ENCODE peak calls at places on chromosomes 4 and X, in four cellular contexts. One of them, this sample, is unnamed.

GRCh38 chr4:11130195-11130975 is 298.3 kb downstream of the HS3ST1 start:
- DNase-seq in HCT116: no peak
- DNase-seq in PC-3: peak; percentile 51
- DNase-seq in IMR-90: peak; percentile 8
- DNase-seq in this sample: no peak

GRCh38 chrX:46840946-46841740 is 4.3 kb downstream of the RP2 start:
- DNase-seq in HCT116: no peak
- DNase-seq in PC-3: no peak
- DNase-seq in IMR-90: no peak
- DNase-seq in this sample: peak; percentile 22

GRCh38 chr4:57492479-57492878 is 382.3 kb upstream of the IGFBP7 start:
- DNase-seq in HCT116: no peak
- DNase-seq in PC-3: no peak
- DNase-seq in IMR-90: no peak
- DNase-seq in this sample: no peak

GRCh38 chr4:101019941-101020401 is 327.4 kb downstream of the PPP3CA start:
- DNase-seq in HCT116: peak; percentile 90
- DNase-seq in PC-3: peak; percentile 70
- DNase-seq in IMR-90: peak; percentile 14
- DNase-seq in this sample: no peak

GRCh38 chr4:1409806-1410425 is 3.7 kb upstream of the NKX1-1 start:
- DNase-seq in HCT116: no peak
- DNase-seq in PC-3: no peak
- DNase-seq in IMR-90: no peak
- DNase-seq in this sample: no peak

GRCh38 chr4:56986952-56987351 is 8.3 kb downstream of the POLR2B start:
- DNase-seq in HCT116: no peak
- DNase-seq in PC-3: no peak
- DNase-seq in IMR-90: no peak
- DNase-seq in this sample: no peak

GRCh38 chr4:118173956-118174355 is 139.7 kb downstream of the NDST3 start:
- DNase-seq in HCT116: no peak
- DNase-seq in PC-3: peak; percentile 4
- DNase-seq in IMR-90: peak; percentile 96
- DNase-seq in this sample: no peak

GRCh38 chrX:124476562-124476961 is 130.2 kb downstream of the SH2D1A start:
- DNase-seq in HCT116: no peak
- DNase-seq in PC-3: no peak
- DNase-seq in IMR-90: no peak
- DNase-seq in this sample: no peak

DNA sequence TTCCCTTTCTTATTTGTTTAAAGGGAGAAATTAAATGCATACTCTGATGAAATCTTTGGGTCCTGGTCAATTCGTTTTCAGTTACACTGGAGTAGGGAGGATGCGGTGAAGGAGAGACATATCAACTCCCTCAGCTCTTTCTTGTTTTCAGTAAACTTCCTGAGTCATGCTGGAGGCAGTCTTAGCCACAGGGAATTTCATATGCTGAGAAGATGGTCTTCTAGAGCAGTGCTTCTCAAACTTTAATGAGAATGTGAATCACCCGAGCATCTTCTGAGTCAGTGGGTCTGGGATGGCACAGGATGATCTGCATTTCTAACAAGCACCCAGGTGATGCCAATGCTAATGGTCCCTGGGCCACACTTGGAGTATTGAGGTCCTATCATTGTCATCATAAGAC is 214.5 kb downstream of the KIT start:
- DNase-seq in HCT116: no peak
- DNase-seq in PC-3: peak; percentile 43
- DNase-seq in IMR-90: peak; percentile 35
- DNase-seq in this sample: no peak
- H3K27ac ChIP-seq in HCT116: no peak overlapping the region
- H3K27ac ChIP-seq in PC-3: no peak overlapping the region
- H3K27ac ChIP-seq in IMR-90: no peak overlapping the region
- H3K27ac ChIP-seq in this sample: no peak overlapping the region

DNA sequence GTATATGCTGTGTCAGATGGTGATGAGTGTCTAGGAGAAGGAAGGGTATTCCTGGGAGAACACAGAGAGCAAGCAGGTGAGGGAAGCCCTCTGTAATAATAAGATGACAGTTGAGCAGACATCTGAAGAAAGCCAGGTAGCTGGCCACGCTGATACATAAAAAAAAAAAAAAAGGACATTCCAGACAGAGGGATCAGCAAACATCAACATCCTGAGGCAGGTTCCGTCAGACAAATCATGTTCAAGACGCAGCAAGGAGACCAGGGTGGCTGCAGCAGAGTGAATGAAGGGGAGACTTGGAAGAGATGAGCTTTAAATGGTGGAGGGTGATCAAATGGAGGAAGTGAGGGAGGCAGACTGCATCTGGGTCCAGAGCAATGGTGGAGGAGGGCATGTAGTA is 97.6 kb upstream of the ANXA3 start:
- DNase-seq in HCT116: no peak
- DNase-seq in PC-3: no peak
- DNase-seq in IMR-90: no peak
- DNase-seq in this sample: no peak
- H3K36me3 ChIP-seq in HCT116: no peaks in the 10 kb centered on the region
- H3K36me3 ChIP-seq in PC-3: no peaks in the 10 kb centered on the region
- H3K36me3 ChIP-seq in IMR-90: no peaks in the 10 kb centered on the region
- H3K36me3 ChIP-seq in this sample: no peaks in the 10 kb centered on the region

DNA sequence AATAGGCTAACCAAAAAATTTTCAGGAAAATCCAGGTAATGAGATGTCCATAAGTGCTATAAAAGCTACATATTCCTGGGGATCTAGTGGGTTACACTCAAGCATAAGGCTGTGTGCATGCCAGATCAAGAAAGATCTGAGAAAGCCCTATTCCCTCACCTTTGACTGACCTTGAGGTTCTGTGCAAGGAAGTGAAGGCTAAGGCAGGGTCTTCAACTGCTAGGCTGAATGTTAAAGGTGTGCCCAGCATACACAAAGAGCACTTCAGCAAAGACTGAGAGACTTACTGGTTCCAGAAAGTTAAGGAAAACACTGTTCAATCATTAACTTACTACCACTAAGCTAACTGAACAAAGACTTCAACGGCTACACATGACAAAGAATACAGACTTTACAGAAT is 269.7 kb downstream of the GPC3 start:
- DNase-seq in HCT116: no peak
- DNase-seq in PC-3: no peak
- DNase-seq in IMR-90: no peak
- DNase-seq in this sample: no peak
- H3K27ac ChIP-seq in HCT116: no peak overlapping the region
- H3K27ac ChIP-seq in PC-3: no peak overlapping the region
- H3K27ac ChIP-seq in IMR-90: no peak overlapping the region
- H3K27ac ChIP-seq in this sample: no peak overlapping the region

DNA sequence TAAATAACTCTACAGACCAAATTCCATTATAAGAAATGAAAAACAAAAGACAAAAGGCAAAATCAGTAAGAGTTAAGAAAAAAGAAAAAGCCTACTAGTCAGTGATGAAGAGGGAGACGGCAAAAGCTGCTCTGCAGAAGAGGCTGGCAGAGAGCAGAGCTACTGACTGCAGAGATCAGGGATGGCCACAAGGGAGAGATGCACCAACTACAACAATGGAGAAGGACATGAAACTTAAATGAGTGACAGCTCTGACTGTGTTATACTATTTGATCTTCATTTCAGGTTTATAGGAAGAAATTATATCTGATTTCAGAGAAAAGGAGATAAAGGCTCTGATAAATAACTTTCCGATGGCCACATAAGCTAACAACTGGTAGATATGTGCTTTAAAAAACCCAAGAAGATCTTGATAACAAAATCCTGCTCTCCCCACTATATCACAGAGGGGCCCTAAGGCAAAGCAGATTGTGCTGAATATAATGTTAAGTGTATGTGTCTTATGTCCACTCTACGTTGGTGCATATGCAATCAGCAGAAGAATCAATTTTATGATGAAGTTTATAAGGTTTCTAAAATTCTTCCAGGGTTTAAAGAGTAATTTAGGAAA is 58.4 kb upstream of the COX18 start:
- DNase-seq in HCT116: no peak
- DNase-seq in PC-3: peak; percentile 28
- DNase-seq in IMR-90: peak; percentile 5
- DNase-seq in this sample: no peak
- H3K36me3 ChIP-seq in HCT116: peaks cover 26% of the 10 kb centered on the region
- H3K36me3 ChIP-seq in PC-3: peaks cover 47% of the 10 kb centered on the region
- H3K36me3 ChIP-seq in IMR-90: peaks cover 23% of the 10 kb centered on the region
- H3K36me3 ChIP-seq in this sample: peaks cover 7% of the 10 kb centered on the region

GRCh38 chr4:108649863-108650211 is 562 bp upstream of the OSTC start:
- DNase-seq in HCT116: no peak
- DNase-seq in PC-3: no peak
- DNase-seq in IMR-90: no peak
- DNase-seq in this sample: no peak
- H3K27ac ChIP-seq in HCT116: no peak overlapping the region
- H3K27ac ChIP-seq in PC-3: peak overlapping the region; percentile 46
- H3K27ac ChIP-seq in IMR-90: no peak overlapping the region
- H3K27ac ChIP-seq in this sample: peak overlapping the region; percentile 87

DNA sequence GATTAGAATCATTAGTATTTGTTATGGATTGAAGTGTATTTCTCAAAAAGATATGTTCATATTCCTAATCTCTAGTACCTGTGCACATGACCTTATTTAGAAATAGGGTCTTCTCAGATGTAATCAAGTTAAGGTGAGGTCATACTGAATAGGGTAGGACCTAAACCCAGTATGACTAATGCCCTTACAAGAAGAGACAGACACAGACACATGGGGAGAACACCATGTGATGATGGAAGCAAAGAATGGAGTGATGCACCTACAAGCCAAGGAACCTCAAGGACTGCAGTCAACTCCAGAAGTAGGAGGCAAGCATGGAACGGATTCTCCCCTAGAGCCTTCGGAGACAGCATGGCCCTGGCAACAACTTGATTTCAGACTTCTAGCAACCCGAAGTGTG is 31.4 kb downstream of the OTUD4 start:
- DNase-seq in HCT116: no peak
- DNase-seq in PC-3: no peak
- DNase-seq in IMR-90: no peak
- DNase-seq in this sample: no peak
- H3K36me3 ChIP-seq in HCT116: peaks cover 60% of the 10 kb centered on the region
- H3K36me3 ChIP-seq in PC-3: peaks cover 77% of the 10 kb centered on the region
- H3K36me3 ChIP-seq in IMR-90: peaks cover 22% of the 10 kb centered on the region
- H3K36me3 ChIP-seq in this sample: peaks cover 96% of the 10 kb centered on the region

DNA sequence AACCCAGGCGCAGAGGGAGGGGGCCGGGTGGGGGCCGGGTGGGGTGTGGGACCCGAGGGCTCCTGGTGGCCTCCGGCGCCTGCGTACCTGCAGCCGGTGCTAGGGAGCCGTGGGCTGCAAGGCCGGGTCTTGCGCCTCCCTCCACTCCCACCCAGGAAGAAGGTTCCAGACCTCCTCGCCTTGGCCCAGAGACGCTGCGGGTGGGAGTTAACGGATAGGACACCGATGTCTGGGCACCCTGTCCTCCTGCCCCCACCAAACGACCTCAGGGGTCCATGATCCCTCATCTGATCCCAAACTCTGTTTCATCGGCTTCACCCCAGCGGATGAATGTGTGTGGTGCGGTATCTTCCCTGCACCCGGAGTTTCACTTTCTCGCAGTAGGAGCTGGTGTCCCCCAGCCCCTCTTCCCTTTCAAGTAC is 927 bp downstream of the MSX1 start:
- DNase-seq in HCT116: no peak
- DNase-seq in PC-3: no peak
- DNase-seq in IMR-90: peak; percentile 35
- DNase-seq in this sample: no peak
- H3K27ac ChIP-seq in HCT116: peak overlapping the region; percentile 94
- H3K27ac ChIP-seq in PC-3: no peak overlapping the region
- H3K27ac ChIP-seq in IMR-90: no peak overlapping the region
- H3K27ac ChIP-seq in this sample: peak overlapping the region; percentile 91

GRCh38 chrX:16836371-16836770 is 33.8 kb downstream of the RBBP7 start:
- DNase-seq in HCT116: no peak
- DNase-seq in PC-3: peak; percentile 9
- DNase-seq in IMR-90: peak; percentile 13
- DNase-seq in this sample: no peak
- H3K36me3 ChIP-seq in HCT116: peaks cover 21% of the 10 kb centered on the region
- H3K36me3 ChIP-seq in PC-3: peaks cover 51% of the 10 kb centered on the region
- H3K36me3 ChIP-seq in IMR-90: peaks cover 27% of the 10 kb centered on the region
- H3K36me3 ChIP-seq in this sample: no peaks in the 10 kb centered on the region